ENCODE peak calls at places on chromosomes 5 and 9, in six cellular contexts. T is heart left ventricle, D is HCT116, J is testis, G is lung, Y is lower lobe of right lung. E is an unnamed sample. For H3K9me3, the result is how much of the 10 kb centered on the place peaks cover.

GRCh38 chr5:178249191-178249989 is 16.8 kb upstream of the PHYKPL start:
- DNase-seq in T (no peak), D (no peak), J (no peak), G (no peak), Y (no peak), E (no peak)

GRCh38 chr5:50886657-50887056 is 220.2 kb downstream of the PARP8 start:
- DNase-seq in T (no peak), D (no peak), J (no peak), G (no peak), Y (no peak), E (no peak)

GRCh38 chr5:149135536-149136201 is 5.6 kb upstream of the ABLIM3 start:
- DNase-seq in T (no peak), D (no peak), J (no peak), G (no peak), Y (no peak), E (no peak)

GRCh38 chr5:120942551-120942950 is 478.5 kb downstream of the PRR16 start:
- DNase-seq in T (no peak), D (no peak), J (no peak), G (no peak), Y (no peak), E (no peak)

GRCh38 chr9:112059145-112059979 is 115.7 kb downstream of the SUSD1 start:
- DNase-seq in T (no peak), D (no peak), J (peak), G (no peak), Y (no peak), E (no peak)

GRCh38 chr5:39674209-39675082 is 249.7 kb upstream of the DAB2 start:
- DNase-seq in T (no peak), D (no peak), J (no peak), G (no peak), Y (no peak), E (no peak)

GRCh38 chr5:111229871-111230812 is 6.0 kb downstream of the CAMK4 start:
- DNase-seq in T (no peak), D (no peak), J (no peak), G (no peak), Y (no peak), E (no peak)

GRCh38 chr5:40401281-40401680 is 278.4 kb upstream of the PTGER4 start:
- DNase-seq in T (no peak), D (no peak), J (no peak), G (no peak), Y (no peak), E (no peak)

GRCh38 chr9:120433701-120434100 is 146.3 kb downstream of the CDK5RAP2 start:
- DNase-seq in T (no peak), D (no peak), J (no peak), G (no peak), Y (no peak), E (no peak)

GRCh38 chr5:133882107-133882695 is 86.2 kb downstream of the C5orf15 start:
- DNase-seq in T (no peak), D (no peak), J (no peak), G (no peak), Y (no peak), E (no peak)

GRCh38 chr5:148976569-148977321 is 86.1 kb downstream of the SH3TC2 start:
- DNase-seq in T (no peak), D (no peak), J (no peak), G (no peak), Y (no peak), E (no peak)

GRCh38 chr5:149030392-149030791 is 32.5 kb downstream of the SH3TC2 start:
- DNase-seq in T (no peak), D (no peak), J (no peak), G (no peak), Y (no peak), E (no peak)

GRCh38 chr5:130227699-130228098 is 323.4 kb downstream of the CHSY3 start:
- DNase-seq in T (no peak), D (no peak), J (no peak), G (no peak), Y (no peak), E (no peak)

GRCh38 chr5:137344723-137345322 is 154.3 kb downstream of the SPOCK1 start:
- DNase-seq in T (no peak), D (peak), J (peak), G (no peak), Y (no peak), E (peak)

GRCh38 chr5:141437208-141437607 is 6.9 kb downstream of the PCDHGA12 start:
- DNase-seq in T (no peak), D (no peak), J (no peak), G (no peak), Y (no peak), E (no peak)
- H3K9me3 ChIP-seq in T (under half), D (under half), J (under half), G (under half), Y (half or more), E (under half)

GRCh38 chr9:13386324-13386723 is 106.8 kb upstream of the MPDZ start:
- DNase-seq in T (no peak), D (no peak), J (no peak), G (no peak), Y (no peak), E (no peak)
- H3K9me3 ChIP-seq in T (under half), D (under half), J (under half), G (under half), Y (under half), E (under half)

GRCh38 chr9:136053757-136054142 is 41.3 kb downstream of the NACC2 start:
- DNase-seq in T (no peak), D (no peak), J (no peak), G (no peak), Y (no peak), E (no peak)
- H3K9me3 ChIP-seq in T (under half), D (under half), J (under half), G (under half), Y (under half), E (under half)

GRCh38 chr5:13611604-13612003 is 332.9 kb downstream of the DNAH5 start:
- DNase-seq in T (no peak), D (no peak), J (no peak), G (no peak), Y (no peak), E (no peak)

GRCh38 chr5:13606051-13606450 is 338.4 kb downstream of the DNAH5 start:
- DNase-seq in T (no peak), D (no peak), J (no peak), G (no peak), Y (no peak), E (no peak)

GRCh38 chr5:13613621-13614020 is 330.9 kb downstream of the DNAH5 start:
- DNase-seq in T (no peak), D (no peak), J (no peak), G (no peak), Y (no peak), E (no peak)

GRCh38 chr5:13609504-13609903 is 335.0 kb downstream of the DNAH5 start:
- DNase-seq in T (no peak), D (no peak), J (no peak), G (no peak), Y (no peak), E (no peak)
- H3K9me3 ChIP-seq in T (under half), D (under half), J (under half), G (under half), Y (under half), E (under half)

GRCh38 chr9:40927851-40928802 is 200.4 kb downstream of the FOXD4L6 start:
- DNase-seq in T (no peak), D (no peak), J (no peak), G (no peak), Y (no peak), E (no peak)

GRCh38 chr9:40925149-40925548 is 203.3 kb downstream of the FOXD4L6 start:
- DNase-seq in T (no peak), D (no peak), J (no peak), G (no peak), Y (no peak), E (no peak)

GRCh38 chr9:40928803-40929487 is 199.5 kb downstream of the FOXD4L6 start:
- DNase-seq in T (no peak), D (no peak), J (no peak), G (peak), Y (no peak), E (no peak)

GRCh38 chr9:40927260-40927631 is 201.2 kb downstream of the FOXD4L6 start:
- DNase-seq in T (no peak), D (no peak), J (no peak), G (no peak), Y (no peak), E (no peak)

DNA sequence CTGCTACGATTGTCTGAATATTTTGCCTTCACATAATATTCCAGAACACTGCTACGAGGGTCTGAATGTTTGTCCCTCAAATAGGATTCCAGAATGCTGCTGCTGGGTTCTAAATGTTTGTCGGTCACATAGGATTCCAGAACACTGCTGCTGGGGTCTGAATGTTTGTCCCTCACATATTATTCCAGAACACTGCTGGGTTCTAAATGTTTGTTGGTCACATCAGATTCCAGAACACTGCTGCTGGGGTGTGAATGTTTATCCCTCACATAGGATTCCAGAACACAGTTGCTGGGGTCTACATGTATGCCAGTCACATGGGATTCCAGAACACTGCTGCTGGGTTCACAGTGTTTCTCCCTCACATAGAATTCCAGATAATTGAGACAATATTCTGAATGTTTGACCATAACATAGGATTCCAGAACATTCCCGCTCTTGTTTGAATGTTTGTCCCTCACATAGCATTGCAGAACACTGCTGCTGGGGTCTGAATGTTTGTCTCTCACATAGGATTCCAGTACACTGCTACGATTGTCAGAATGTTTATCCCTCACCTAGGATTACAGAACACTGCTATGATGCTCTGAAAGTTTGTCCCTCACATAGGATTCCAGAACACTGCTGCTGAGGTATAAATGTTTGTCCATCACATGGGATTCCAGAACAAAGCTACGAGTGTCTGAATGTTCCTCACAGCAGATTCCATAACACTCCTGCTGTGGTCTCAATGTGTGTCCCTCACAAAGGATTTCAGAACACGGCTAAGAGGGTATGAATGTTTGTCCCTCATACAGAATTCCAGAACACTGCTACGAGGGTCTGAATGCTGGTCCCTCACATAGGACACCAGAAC is 201.8 kb downstream of the FOXD4L6 start:
- DNase-seq in T (no peak), D (no peak), J (no peak), G (no peak), Y (no peak), E (no peak)
- H3K9me3 ChIP-seq in T (under half), D (under half), J (under half), G (under half), Y (half or more), E (under half)

GRCh38 chr5:141241496-141241895 is 3.7 kb upstream of the PCDHB15 start:
- DNase-seq in T (no peak), D (no peak), J (no peak), G (no peak), Y (peak), E (no peak)
- H3K9me3 ChIP-seq in T (under half), D (under half), J (under half), G (under half), Y (half or more), E (under half)

GRCh38 chr5:132680780-132681475 is 7.1 kb downstream of the IL4 start:
- DNase-seq in T (no peak), D (no peak), J (no peak), G (no peak), Y (no peak), E (no peak)
- H3K9me3 ChIP-seq in T (under half), D (under half), J (under half), G (under half), Y (under half), E (under half)

DNA sequence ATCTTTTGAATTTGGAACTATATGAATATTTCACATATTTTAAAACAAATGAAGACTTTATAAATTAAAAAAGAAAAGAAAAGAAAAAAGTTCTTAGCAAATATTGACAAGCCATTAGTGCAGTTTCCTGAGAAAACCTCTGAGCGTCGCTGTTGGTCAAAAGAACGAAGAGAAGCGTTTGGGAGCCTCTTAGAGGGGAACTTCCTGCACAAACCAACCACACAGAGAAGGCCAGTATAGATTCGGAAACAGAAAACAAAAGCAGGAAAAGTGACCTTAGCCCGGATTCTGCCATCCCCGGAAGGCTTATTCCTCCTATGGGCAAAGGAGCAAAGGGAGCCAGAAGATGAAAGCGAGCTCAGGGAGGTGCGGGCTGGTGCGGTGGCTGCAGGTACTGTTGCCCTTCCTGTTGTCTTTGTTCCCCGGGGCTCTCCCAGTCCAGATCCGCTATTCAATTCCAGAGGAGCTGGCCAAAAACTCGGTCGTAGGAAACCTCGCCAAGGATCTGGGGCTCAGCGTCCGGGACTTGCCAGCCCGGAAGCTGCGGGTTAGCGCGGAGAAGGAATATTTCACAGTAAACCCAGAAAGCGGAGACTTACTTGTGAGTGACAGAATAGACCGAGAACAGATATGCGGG is at the start of gene PCDHGB2:
- DNase-seq in T (no peak), D (peak), J (no peak), G (no peak), Y (no peak), E (peak)
- H3K9me3 ChIP-seq in T (under half), D (under half), J (under half), G (under half), Y (half or more), E (under half)

GRCh38 chr5:3027866-3028635 is 276.6 kb upstream of the IRX2 start:
- DNase-seq in T (no peak), D (no peak), J (no peak), G (no peak), Y (no peak), E (no peak)
- H3K9me3 ChIP-seq in T (under half), D (under half), J (under half), G (under half), Y (under half), E (under half)

GRCh38 chr9:84949969-84950368 is 280.4 kb downstream of the NTRK2 start:
- DNase-seq in T (no peak), D (no peak), J (no peak), G (no peak), Y (no peak), E (no peak)

GRCh38 chr9:84949258-84949657 is 279.7 kb downstream of the NTRK2 start:
- DNase-seq in T (no peak), D (no peak), J (no peak), G (no peak), Y (no peak), E (no peak)

GRCh38 chr9:84953252-84953773 is 283.8 kb downstream of the NTRK2 start:
- DNase-seq in T (no peak), D (no peak), J (no peak), G (no peak), Y (no peak), E (no peak)

GRCh38 chr9:84953797-84954695 is 284.5 kb downstream of the NTRK2 start:
- DNase-seq in T (peak), D (peak), J (peak), G (peak), Y (peak), E (peak)

DNA sequence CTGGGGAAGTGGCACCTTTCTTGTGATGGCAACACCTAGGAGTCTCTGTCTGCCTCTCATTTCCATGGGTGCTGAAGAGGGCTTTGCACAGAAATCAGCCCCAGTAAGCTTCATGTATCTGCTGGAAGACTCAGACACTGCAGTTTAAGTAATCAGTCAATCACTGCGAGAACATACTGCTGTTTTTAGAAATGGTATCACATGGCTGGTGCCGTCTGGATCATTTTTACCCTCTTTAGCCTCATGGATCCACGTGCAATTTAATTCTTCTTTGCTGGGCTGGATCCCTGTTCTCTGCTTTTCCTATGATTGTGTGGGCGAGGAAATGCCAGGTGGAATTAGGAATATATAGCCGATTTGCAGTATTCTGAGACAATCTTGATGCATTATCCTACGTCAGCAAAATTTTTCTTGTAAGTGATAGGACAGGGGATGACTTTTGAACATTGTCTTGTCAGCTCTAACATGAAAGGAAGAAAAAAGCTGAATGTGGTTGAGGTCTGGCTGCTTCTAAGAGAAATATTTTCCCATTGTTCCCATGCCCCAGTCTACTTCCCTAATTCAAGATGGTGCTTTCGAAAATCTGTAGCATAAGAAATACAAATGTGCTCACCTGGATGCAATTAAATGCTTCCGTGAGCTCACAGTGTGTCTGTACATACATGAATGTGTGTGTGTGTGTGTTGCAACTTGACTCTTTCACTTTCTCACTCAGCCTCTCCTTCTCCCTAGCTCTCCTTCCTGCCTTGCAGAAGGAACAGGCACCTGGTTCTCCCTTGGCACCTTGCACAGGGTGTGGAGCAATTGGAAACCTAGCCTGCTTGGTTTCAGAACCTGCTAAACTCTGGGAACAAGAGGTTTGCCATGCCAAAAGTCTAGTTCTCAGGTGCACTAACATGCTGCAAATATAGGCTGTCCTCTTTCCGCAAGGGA is 281.6 kb downstream of the NTRK2 start:
- DNase-seq in T (no peak), D (no peak), J (no peak), G (no peak), Y (no peak), E (no peak)
- H3K9me3 ChIP-seq in T (under half), D (under half), J (under half), G (under half), Y (under half), E (under half)